ENCODE peak calls at places on chromosomes 5 and 9, in five cellular contexts. One of them, this sample, is unnamed.

GRCh38 chr5:110017854-110018253 is 328.1 kb downstream of the MAN2A1 start:
- DNase-seq in SK-N-SH: no peak
- DNase-seq in K562: no peak
- DNase-seq in GM12878: no peak
- DNase-seq in HepG2: peak
- DNase-seq in this sample: no peak

GRCh38 chr9:33698267-33698666 is 97.1 kb upstream of the PRSS3 start:
- DNase-seq in SK-N-SH: no peak
- DNase-seq in HepG2: no peak
- DNase-seq in K562: no peak
- DNase-seq in GM12878: no peak
- DNase-seq in this sample: no peak

GRCh38 chr5:42250-42649 is 49.7 kb upstream of the PLEKHG4B start:
- DNase-seq in SK-N-SH: no peak
- DNase-seq in HepG2: no peak
- DNase-seq in GM12878: no peak
- DNase-seq in K562: peak
- DNase-seq in this sample: no peak

GRCh38 chr5:151156732-151157402 is 712 bp downstream of the ANXA6 start:
- DNase-seq in K562: no peak
- DNase-seq in GM12878: no peak
- DNase-seq in SK-N-SH: peak
- DNase-seq in HepG2: no peak
- DNase-seq in this sample: peak

GRCh38 chr5:141814064-141814982 is 63.9 kb downstream of the PCDH1 start:
- DNase-seq in SK-N-SH: peak
- DNase-seq in GM12878: no peak
- DNase-seq in HepG2: peak
- DNase-seq in K562: peak
- DNase-seq in this sample: peak

GRCh38 chr5:58105836-58106235 is 354.1 kb downstream of the PLK2 start:
- DNase-seq in SK-N-SH: no peak
- DNase-seq in GM12878: no peak
- DNase-seq in HepG2: no peak
- DNase-seq in K562: no peak
- DNase-seq in this sample: no peak

GRCh38 chr9:21657966-21658667 is 144.3 kb upstream of the MTAP start:
- DNase-seq in GM12878: no peak
- DNase-seq in HepG2: no peak
- DNase-seq in SK-N-SH: no peak
- DNase-seq in K562: no peak
- DNase-seq in this sample: no peak

GRCh38 chr9:108150736-108151135 is 661.2 kb upstream of the KLF4 start:
- DNase-seq in GM12878: no peak
- DNase-seq in SK-N-SH: no peak
- DNase-seq in HepG2: no peak
- DNase-seq in K562: no peak
- DNase-seq in this sample: no peak

GRCh38 chr5:128216860-128217531 is 133.4 kb downstream of the SLC12A2 start:
- DNase-seq in GM12878: no peak
- DNase-seq in K562: no peak
- DNase-seq in HepG2: no peak
- DNase-seq in SK-N-SH: no peak
- DNase-seq in this sample: no peak

GRCh38 chr5:41748631-41749030 is 121.6 kb downstream of the OXCT1 start:
- DNase-seq in HepG2: no peak
- DNase-seq in GM12878: peak
- DNase-seq in K562: no peak
- DNase-seq in SK-N-SH: no peak
- DNase-seq in this sample: no peak

GRCh38 chr9:136098844-136099243 is 3.8 kb upstream of the NACC2 start:
- DNase-seq in HepG2: no peak
- DNase-seq in K562: no peak
- DNase-seq in SK-N-SH: no peak
- DNase-seq in GM12878: no peak
- DNase-seq in this sample: no peak

GRCh38 chr9:108119530-108120113 is 630.1 kb upstream of the KLF4 start:
- DNase-seq in SK-N-SH: no peak
- DNase-seq in K562: no peak
- DNase-seq in HepG2: no peak
- DNase-seq in GM12878: no peak
- DNase-seq in this sample: no peak

GRCh38 chr9:134522502-134522848 is 119.1 kb upstream of the COL5A1 start:
- DNase-seq in SK-N-SH: no peak
- DNase-seq in K562: no peak
- DNase-seq in GM12878: no peak
- DNase-seq in HepG2: no peak
- DNase-seq in this sample: no peak

GRCh38 chr5:135220394-135221186 is 178.4 kb downstream of the MACROH2A1 start:
- DNase-seq in GM12878: no peak
- DNase-seq in SK-N-SH: no peak
- DNase-seq in K562: no peak
- DNase-seq in HepG2: no peak
- DNase-seq in this sample: no peak

GRCh38 chr9:111175350-111175749 is 137.1 kb upstream of the LPAR1 start:
- DNase-seq in GM12878: no peak
- DNase-seq in SK-N-SH: no peak
- DNase-seq in HepG2: no peak
- DNase-seq in K562: no peak
- DNase-seq in this sample: no peak
- TF ChIP-seq EP300 in GM12878: no peak
- TF ChIP-seq EP300 in SK-N-SH: no peak
- TF ChIP-seq EP300 in HepG2: no peak
- TF ChIP-seq EP300 in K562: no peak
- TF ChIP-seq EP300 in this sample: no peak

GRCh38 chr5:140151068-140151718 is 23.8 kb upstream of the CYSTM1 start:
- DNase-seq in GM12878: no peak
- DNase-seq in HepG2: no peak
- DNase-seq in SK-N-SH: no peak
- DNase-seq in K562: no peak
- DNase-seq in this sample: no peak
- TF ChIP-seq JUND in GM12878: no peak
- TF ChIP-seq JUND in HepG2: no peak
- TF ChIP-seq JUND in SK-N-SH: no peak
- TF ChIP-seq JUND in K562: no peak
- TF ChIP-seq JUND in this sample: no peak

GRCh38 chr5:3600106-3600997 is 4.7 kb downstream of the IRX1 start:
- DNase-seq in GM12878: no peak
- DNase-seq in HepG2: no peak
- DNase-seq in K562: no peak
- DNase-seq in SK-N-SH: peak
- DNase-seq in this sample: no peak
- H2AFZ ChIP-seq in GM12878: no peak
- H2AFZ ChIP-seq in HepG2: no peak
- H2AFZ ChIP-seq in K562: no peak
- H2AFZ ChIP-seq in SK-N-SH: no peak
- H2AFZ ChIP-seq in this sample: peak

GRCh38 chr5:172866802-172867748 is 33.0 kb downstream of the ERGIC1 start:
- DNase-seq in SK-N-SH: no peak
- DNase-seq in HepG2: no peak
- DNase-seq in GM12878: no peak
- DNase-seq in K562: no peak
- DNase-seq in this sample: peak
- TF ChIP-seq EP300 in SK-N-SH: no peak
- TF ChIP-seq EP300 in HepG2: no peak
- TF ChIP-seq EP300 in GM12878: no peak
- TF ChIP-seq EP300 in K562: no peak
- TF ChIP-seq EP300 in this sample: no peak

GRCh38 chr9:13646500-13646899 is 367.0 kb upstream of the MPDZ start:
- DNase-seq in SK-N-SH: no peak
- DNase-seq in HepG2: no peak
- DNase-seq in GM12878: no peak
- DNase-seq in K562: no peak
- DNase-seq in this sample: no peak
- TF ChIP-seq JUND in SK-N-SH: no peak
- TF ChIP-seq JUND in HepG2: no peak
- TF ChIP-seq JUND in GM12878: no peak
- TF ChIP-seq JUND in K562: no peak
- TF ChIP-seq JUND in this sample: no peak

GRCh38 chr9:35909274-35909673 is at the start of gene SPAAR:
- DNase-seq in GM12878: no peak
- DNase-seq in HepG2: no peak
- DNase-seq in K562: no peak
- DNase-seq in SK-N-SH: no peak
- DNase-seq in this sample: no peak

GRCh38 chr9:35906923-35907699 is 1.1 kb downstream of the HRCT1 start:
- DNase-seq in GM12878: no peak
- DNase-seq in SK-N-SH: no peak
- DNase-seq in HepG2: no peak
- DNase-seq in K562: no peak
- DNase-seq in this sample: no peak

GRCh38 chr9:35908484-35909125 is 685 bp upstream of the SPAAR start:
- DNase-seq in SK-N-SH: no peak
- DNase-seq in K562: no peak
- DNase-seq in HepG2: no peak
- DNase-seq in GM12878: no peak
- DNase-seq in this sample: no peak

GRCh38 chr9:35905912-35906679 is at the start of gene HRCT1:
- DNase-seq in K562: no peak
- DNase-seq in GM12878: no peak
- DNase-seq in HepG2: peak
- DNase-seq in SK-N-SH: no peak
- DNase-seq in this sample: no peak

DNA sequence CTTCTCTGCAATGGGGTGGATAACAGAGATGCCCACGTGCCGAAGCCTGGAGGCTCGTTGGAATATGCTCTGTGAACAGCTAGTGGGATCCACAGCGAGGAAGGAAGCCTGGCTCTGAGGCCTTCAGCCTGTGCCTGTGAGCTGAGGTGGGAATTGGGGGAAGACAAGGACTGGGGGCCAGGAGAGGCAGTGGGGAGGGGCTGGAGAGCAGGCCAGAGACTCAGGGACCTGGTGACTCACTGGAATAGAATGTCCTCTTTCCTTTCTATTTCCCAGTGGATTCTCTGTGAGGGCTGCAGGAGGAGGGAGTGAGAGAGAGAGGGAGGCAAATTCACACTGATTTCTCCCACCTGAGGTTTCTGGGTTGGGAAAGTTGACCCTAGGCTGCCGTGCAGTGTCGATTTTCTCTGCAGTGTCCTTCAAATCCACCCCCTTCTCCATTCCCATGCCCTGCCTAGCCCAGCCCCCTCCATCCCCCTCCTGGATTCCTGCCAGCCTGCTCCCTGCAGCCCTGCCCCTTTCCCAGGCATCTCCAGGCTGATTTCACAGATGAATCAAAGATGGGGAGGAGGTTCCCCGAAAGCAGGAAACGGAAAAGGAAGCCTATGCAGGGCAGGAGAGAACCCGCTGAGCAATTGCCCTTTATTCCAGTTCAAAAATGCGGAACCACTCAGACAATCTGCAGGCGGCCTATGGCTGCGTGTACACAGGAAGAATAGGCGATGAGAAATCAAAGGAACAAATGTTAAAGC is 1.4 kb upstream of the SPAAR start:
- DNase-seq in SK-N-SH: peak
- DNase-seq in HepG2: peak
- DNase-seq in GM12878: no peak
- DNase-seq in K562: no peak
- DNase-seq in this sample: peak
- H2AFZ ChIP-seq in SK-N-SH: peak
- H2AFZ ChIP-seq in HepG2: no peak
- H2AFZ ChIP-seq in GM12878: no peak
- H2AFZ ChIP-seq in K562: no peak
- H2AFZ ChIP-seq in this sample: peak

GRCh38 chr5:149938272-149938671 is 6.3 kb downstream of the PDE6A start:
- DNase-seq in HepG2: no peak
- DNase-seq in GM12878: no peak
- DNase-seq in SK-N-SH: no peak
- DNase-seq in K562: no peak
- DNase-seq in this sample: no peak

GRCh38 chr5:149940941-149941644 is 3.5 kb downstream of the PDE6A start:
- DNase-seq in SK-N-SH: no peak
- DNase-seq in K562: no peak
- DNase-seq in HepG2: peak
- DNase-seq in GM12878: no peak
- DNase-seq in this sample: no peak

GRCh38 chr5:149938791-149939358 is 5.7 kb downstream of the PDE6A start:
- DNase-seq in HepG2: no peak
- DNase-seq in SK-N-SH: no peak
- DNase-seq in GM12878: no peak
- DNase-seq in K562: peak
- DNase-seq in this sample: no peak

GRCh38 chr5:149940077-149940574 is 4.5 kb downstream of the PDE6A start:
- DNase-seq in SK-N-SH: no peak
- DNase-seq in GM12878: no peak
- DNase-seq in HepG2: no peak
- DNase-seq in K562: peak
- DNase-seq in this sample: no peak

GRCh38 chr5:149939572-149939971 is 5.0 kb downstream of the PDE6A start:
- DNase-seq in HepG2: no peak
- DNase-seq in GM12878: no peak
- DNase-seq in SK-N-SH: no peak
- DNase-seq in K562: no peak
- DNase-seq in this sample: no peak
- TF ChIP-seq EP300 in HepG2: no peak
- TF ChIP-seq EP300 in GM12878: no peak
- TF ChIP-seq EP300 in SK-N-SH: no peak
- TF ChIP-seq EP300 in K562: no peak
- TF ChIP-seq EP300 in this sample: no peak

GRCh38 chr9:4315582-4316215 is 15.8 kb upstream of the GLIS3 start:
- DNase-seq in HepG2: peak
- DNase-seq in GM12878: peak
- DNase-seq in K562: peak
- DNase-seq in SK-N-SH: peak
- DNase-seq in this sample: peak
- TF ChIP-seq JUND in HepG2: no peak
- TF ChIP-seq JUND in GM12878: no peak
- TF ChIP-seq JUND in K562: no peak
- TF ChIP-seq JUND in SK-N-SH: no peak
- TF ChIP-seq JUND in this sample: no peak

GRCh38 chr9:90970603-90971002 is 169.0 kb downstream of the SYK start:
- DNase-seq in SK-N-SH: no peak
- DNase-seq in GM12878: no peak
- DNase-seq in K562: no peak
- DNase-seq in HepG2: no peak
- DNase-seq in this sample: no peak

GRCh38 chr9:90974007-90974406 is 172.4 kb downstream of the SYK start:
- DNase-seq in GM12878: no peak
- DNase-seq in SK-N-SH: no peak
- DNase-seq in K562: no peak
- DNase-seq in HepG2: no peak
- DNase-seq in this sample: no peak

GRCh38 chr9:90975666-90976538 is 174.3 kb downstream of the SYK start:
- DNase-seq in SK-N-SH: no peak
- DNase-seq in GM12878: no peak
- DNase-seq in HepG2: no peak
- DNase-seq in K562: no peak
- DNase-seq in this sample: no peak

GRCh38 chr9:90972057-90972456 is 170.4 kb downstream of the SYK start:
- DNase-seq in SK-N-SH: no peak
- DNase-seq in K562: no peak
- DNase-seq in HepG2: no peak
- DNase-seq in GM12878: peak
- DNase-seq in this sample: no peak

GRCh38 chr9:90974643-90975245 is 173.1 kb downstream of the SYK start:
- DNase-seq in K562: no peak
- DNase-seq in HepG2: no peak
- DNase-seq in SK-N-SH: no peak
- DNase-seq in GM12878: no peak
- DNase-seq in this sample: no peak
- H2AFZ ChIP-seq in K562: no peak
- H2AFZ ChIP-seq in HepG2: no peak
- H2AFZ ChIP-seq in SK-N-SH: no peak
- H2AFZ ChIP-seq in GM12878: no peak
- H2AFZ ChIP-seq in this sample: peak